ENCODE peak calls at places on chromosomes 6 and 20, in five cellular contexts. One of them, this sample, is unnamed.

GRCh38 chr6:165272585-165272984 is 36.8 kb downstream of the C6orf118 start:
- DNase-seq in HFFc6: no peak
- DNase-seq in Panc1: no peak
- DNase-seq in anterior cingulate cortex: no peak
- DNase-seq in stimulated activated naive CD4-positive, alpha-beta T cell treated with Interleukin-2 at 50 U/mL for 16 hours: no peak
- DNase-seq in this sample: no peak

GRCh38 chr20:59258103-59258705 is 42.2 kb upstream of the EDN3 start:
- DNase-seq in HFFc6: no peak
- DNase-seq in stimulated activated naive CD4-positive, alpha-beta T cell treated with Interleukin-2 at 50 U/mL for 16 hours: no peak
- DNase-seq in anterior cingulate cortex: no peak
- DNase-seq in Panc1: no peak
- DNase-seq in this sample: no peak

GRCh38 chr20:35823937-35824336 is 52.1 kb downstream of the PHF20 start:
- DNase-seq in stimulated activated naive CD4-positive, alpha-beta T cell treated with Interleukin-2 at 50 U/mL for 16 hours: no peak
- DNase-seq in HFFc6: no peak
- DNase-seq in anterior cingulate cortex: no peak
- DNase-seq in Panc1: no peak
- DNase-seq in this sample: no peak

GRCh38 chr20:23200413-23200812 is 114.3 kb upstream of the CD93 start:
- DNase-seq in Panc1: no peak
- DNase-seq in stimulated activated naive CD4-positive, alpha-beta T cell treated with Interleukin-2 at 50 U/mL for 16 hours: no peak
- DNase-seq in HFFc6: no peak
- DNase-seq in anterior cingulate cortex: no peak
- DNase-seq in this sample: no peak

GRCh38 chr20:47875302-47876025 is 90.2 kb upstream of the SULF2 start:
- DNase-seq in stimulated activated naive CD4-positive, alpha-beta T cell treated with Interleukin-2 at 50 U/mL for 16 hours: no peak
- DNase-seq in anterior cingulate cortex: no peak
- DNase-seq in HFFc6: no peak
- DNase-seq in Panc1: no peak
- DNase-seq in this sample: no peak

GRCh38 chr6:30955367-30956042 is 14.7 kb downstream of the MUCL3 start:
- DNase-seq in anterior cingulate cortex: peak; percentile 16
- DNase-seq in stimulated activated naive CD4-positive, alpha-beta T cell treated with Interleukin-2 at 50 U/mL for 16 hours: peak; percentile 68
- DNase-seq in HFFc6: no peak
- DNase-seq in Panc1: no peak
- DNase-seq in this sample: no peak

GRCh38 chr6:154555075-154555677 is 44.7 kb upstream of the CNKSR3 start:
- DNase-seq in Panc1: peak; percentile 39
- DNase-seq in anterior cingulate cortex: no peak
- DNase-seq in HFFc6: peak; percentile 57
- DNase-seq in stimulated activated naive CD4-positive, alpha-beta T cell treated with Interleukin-2 at 50 U/mL for 16 hours: no peak
- DNase-seq in this sample: no peak

GRCh38 chr20:50900261-50900660 is 31.0 kb downstream of the ADNP start:
- DNase-seq in stimulated activated naive CD4-positive, alpha-beta T cell treated with Interleukin-2 at 50 U/mL for 16 hours: no peak
- DNase-seq in Panc1: peak; percentile 39
- DNase-seq in anterior cingulate cortex: no peak
- DNase-seq in HFFc6: no peak
- DNase-seq in this sample: no peak

GRCh38 chr20:53901064-53901463 is 169.3 kb downstream of the BCAS1 start:
- DNase-seq in stimulated activated naive CD4-positive, alpha-beta T cell treated with Interleukin-2 at 50 U/mL for 16 hours: no peak
- DNase-seq in anterior cingulate cortex: no peak
- DNase-seq in Panc1: no peak
- DNase-seq in HFFc6: peak; percentile 87
- DNase-seq in this sample: no peak